ENCODE peak calls at places on chromosomes 16 and 17, in four cellular contexts. P is esophagus squamous epithelium; V is EL; B is activated naive CD4-positive, alpha-beta T cell. R is an unnamed sample.

GRCh38 chr17:77727216-77727615 is 231.3 kb upstream of the TNRC6C start:
- DNase-seq in P (no peak), V (no peak), B (no peak), R (no peak)

GRCh38 chr16:87860553-87861299 is 8.6 kb downstream of the SLC7A5 start:
- DNase-seq in P (no peak), V (peak), B (no peak), R (peak)

GRCh38 chr17:78748730-78749317 is 33.2 kb downstream of the CYTH1 start:
- DNase-seq in P (peak), V (peak), B (peak), R (no peak)

GRCh38 chr17:80424878-80425765 is 10.2 kb downstream of the ENDOV start:
- DNase-seq in P (no peak), V (no peak), B (no peak), R (peak)

GRCh38 chr16:48632137-48632774 is 22.3 kb upstream of the N4BP1 start:
- DNase-seq in P (no peak), V (no peak), B (no peak), R (peak)

GRCh38 chr17:41893384-41893783 is 25.4 kb downstream of the ACLY start:
- DNase-seq in P (no peak), V (no peak), B (no peak), R (no peak)

GRCh38 chr16:89026121-89026612 is 49.2 kb upstream of the CBFA2T3 start:
- DNase-seq in P (no peak), V (no peak), B (no peak), R (peak)

GRCh38 chr16:16828913-16829398 is 450.0 kb downstream of the NPIPA7 start:
- DNase-seq in P (no peak), V (no peak), B (no peak), R (no peak)

GRCh38 chr17:59155439-59156177 is at the start of gene PRR11:
- DNase-seq in P (peak), V (peak), B (peak), R (peak)

GRCh38 chr16:87391324-87391949 is 699 bp upstream of the MAP1LC3B start:
- DNase-seq in P (no peak), V (peak), B (no peak), R (peak)

GRCh38 chr16:16018705-16019104 is 69.3 kb downstream of the ABCC1 start:
- DNase-seq in P (no peak), V (peak), B (no peak), R (no peak)

GRCh38 chr17:43125133-43125966 is at the start of gene BRCA1:
- DNase-seq in P (peak), V (peak), B (peak), R (peak)

GRCh38 chr17:354651-355556 is 2.3 kb upstream of the RPH3AL start:
- DNase-seq in P (no peak), V (no peak), B (no peak), R (peak)

GRCh38 chr17:10072086-10072485 is 126.3 kb downstream of the GAS7 start:
- DNase-seq in P (no peak), V (no peak), B (no peak), R (no peak)

GRCh38 chr17:49020609-49021008 is 23.4 kb downstream of the IGF2BP1 start:
- DNase-seq in P (no peak), V (no peak), B (no peak), R (no peak)

GRCh38 chr16:80356365-80356764 is 184.4 kb upstream of the DYNLRB2 start:
- DNase-seq in P (no peak), V (no peak), B (no peak), R (no peak)

GRCh38 chr17:29495011-29495410 is 71.8 kb downstream of the ABHD15 start:
- DNase-seq in P (no peak), V (peak), B (no peak), R (no peak)

GRCh38 chr16:66950437-66950836 is 10.6 kb upstream of the CES3 start:
- DNase-seq in P (no peak), V (no peak), B (no peak), R (no peak)

GRCh38 chr16:1042076-1042744 is 30.3 kb upstream of the SSTR5 start:
- DNase-seq in P (no peak), V (no peak), B (no peak), R (no peak)

GRCh38 chr16:11202260-11203091 is 53.5 kb downstream of the SOCS1 start:
- DNase-seq in P (no peak), V (no peak), B (no peak), R (no peak)

GRCh38 chr16:15858921-15859668 is 2.3 kb upstream of the MYH11 start:
- DNase-seq in P (no peak), V (no peak), B (no peak), R (no peak)

GRCh38 chr17:50560185-50560824 is at the start of gene CACNA1G:
- DNase-seq in P (no peak), V (peak), B (peak), R (peak)

GRCh38 chr16:67326472-67327309 is at the start of the genes KCTD19 and LRRC36:
- DNase-seq in P (no peak), V (peak), B (peak), R (peak)

GRCh38 chr17:47738178-47738577 is 5.1 kb downstream of the TBX21 start:
- DNase-seq in P (no peak), V (no peak), B (no peak), R (no peak)

GRCh38 chr17:5329784-5330557 is 47.9 kb downstream of the RABEP1 start:
- DNase-seq in P (no peak), V (no peak), B (no peak), R (no peak)

GRCh38 chr16:11553371-11553770 is 33.3 kb downstream of the LITAF start:
- DNase-seq in P (no peak), V (no peak), B (no peak), R (no peak)

GRCh38 chr16:67199011-67199807 is at the start of gene ELMO3:
- DNase-seq in P (no peak), V (no peak), B (no peak), R (peak)

GRCh38 chr17:41792835-41793748 is 6.6 kb upstream of the JUP start:
- DNase-seq in P (no peak), V (peak), B (no peak), R (peak)

GRCh38 chr17:49548506-49549310 is 27.0 kb upstream of the NXPH3 start:
- DNase-seq in P (no peak), V (peak), B (no peak), R (peak)

GRCh38 chr17:40514013-40514875 is 12.8 kb upstream of the TNS4 start:
- DNase-seq in P (no peak), V (no peak), B (no peak), R (no peak)

GRCh38 chr16:27838536-27839175 is 224.9 kb downstream of the GSG1L start:
- DNase-seq in P (no peak), V (peak), B (no peak), R (no peak)

GRCh38 chr17:64131606-64132270 is 1.8 kb upstream of the ERN1 start:
- DNase-seq in P (no peak), V (no peak), B (no peak), R (no peak)

GRCh38 chr16:67129422-67129821 is 19.7 kb downstream of the PHAF1 start:
- DNase-seq in P (no peak), V (no peak), B (no peak), R (no peak)

GRCh38 chr16:58345574-58346354 is 46.5 kb upstream of the GINS3 start:
- DNase-seq in P (no peak), V (no peak), B (no peak), R (peak)

GRCh38 chr17:77963441-77963840 is 4.9 kb downstream of the TNRC6C start:
- DNase-seq in P (no peak), V (peak), B (peak), R (no peak)

GRCh38 chr16:11619327-11619851 is 32.7 kb upstream of the LITAF start:
- DNase-seq in P (no peak), V (no peak), B (no peak), R (no peak)

GRCh38 chr16:12582696-12583095 is 221.0 kb downstream of the CPPED1 start:
- DNase-seq in P (no peak), V (no peak), B (no peak), R (no peak)

GRCh38 chr16:28052274-28053128 is 11.0 kb downstream of the GSG1L start:
- DNase-seq in P (no peak), V (no peak), B (no peak), R (no peak)

GRCh38 chr17:45164734-45165269 is 3.1 kb downstream of the HEXIM2 start:
- DNase-seq in P (no peak), V (no peak), B (no peak), R (no peak)

GRCh38 chr16:28845173-28846079 is 722 bp downstream of the TUFM start:
- DNase-seq in P (no peak), V (peak), B (no peak), R (peak)